ENCODE peak calls at places on chromosomes 5 and 9, in six cellular contexts. One of them, this sample, is unnamed.

GRCh38 chr9:118367383-118367782 is 663.2 kb downstream of the TLR4 start:
- DNase-seq in stomach: no peak
- DNase-seq in NB4: no peak
- DNase-seq in suprapubic skin: no peak
- DNase-seq in tibial nerve: no peak
- DNase-seq in H1: no peak
- DNase-seq in this sample: no peak

GRCh38 chr5:152824316-152824715 is 419.2 kb upstream of the NMUR2 start:
- DNase-seq in stomach: no peak
- DNase-seq in NB4: no peak
- DNase-seq in suprapubic skin: no peak
- DNase-seq in tibial nerve: no peak
- DNase-seq in H1: no peak
- DNase-seq in this sample: no peak

GRCh38 chr9:97773723-97774122 is 76.6 kb upstream of the XPA start:
- DNase-seq in stomach: peak
- DNase-seq in NB4: no peak
- DNase-seq in suprapubic skin: no peak
- DNase-seq in tibial nerve: no peak
- DNase-seq in H1: no peak
- DNase-seq in this sample: peak

GRCh38 chr9:21995652-21996275 is 1.2 kb downstream of the CDKN2B-AS1 start:
- DNase-seq in stomach: peak
- DNase-seq in NB4: no peak
- DNase-seq in suprapubic skin: no peak
- DNase-seq in tibial nerve: no peak
- DNase-seq in H1: peak
- DNase-seq in this sample: no peak

GRCh38 chr9:81390802-81391456 is 298.4 kb downstream of the TLE1 start:
- DNase-seq in stomach: no peak
- DNase-seq in NB4: no peak
- DNase-seq in suprapubic skin: no peak
- DNase-seq in tibial nerve: no peak
- DNase-seq in H1: no peak
- DNase-seq in this sample: no peak

GRCh38 chr9:83307051-83307724 is 231.0 kb downstream of the FRMD3 start:
- DNase-seq in stomach: no peak
- DNase-seq in NB4: no peak
- DNase-seq in suprapubic skin: no peak
- DNase-seq in tibial nerve: no peak
- DNase-seq in H1: no peak
- DNase-seq in this sample: no peak

GRCh38 chr5:63135306-63135705 is 556.7 kb downstream of the LRRC70 start:
- DNase-seq in stomach: no peak
- DNase-seq in NB4: no peak
- DNase-seq in suprapubic skin: no peak
- DNase-seq in tibial nerve: no peak
- DNase-seq in H1: no peak
- DNase-seq in this sample: no peak

GRCh38 chr9:101212661-101213060 is 172.1 kb downstream of the BAAT start:
- DNase-seq in stomach: no peak
- DNase-seq in NB4: no peak
- DNase-seq in suprapubic skin: no peak
- DNase-seq in tibial nerve: no peak
- DNase-seq in H1: no peak
- DNase-seq in this sample: no peak

GRCh38 chr9:37410354-37410861 is 12.1 kb upstream of the GRHPR start:
- DNase-seq in stomach: no peak
- DNase-seq in NB4: no peak
- DNase-seq in suprapubic skin: no peak
- DNase-seq in tibial nerve: no peak
- DNase-seq in H1: no peak
- DNase-seq in this sample: no peak

GRCh38 chr9:88076286-88077070 is 61.8 kb downstream of the SPATA31C2 start:
- DNase-seq in stomach: peak
- DNase-seq in NB4: peak
- DNase-seq in suprapubic skin: peak
- DNase-seq in tibial nerve: peak
- DNase-seq in H1: peak
- DNase-seq in this sample: peak

GRCh38 chr5:137086289-137086838 is 412.8 kb downstream of the SPOCK1 start:
- DNase-seq in stomach: no peak
- DNase-seq in NB4: no peak
- DNase-seq in suprapubic skin: no peak
- DNase-seq in tibial nerve: no peak
- DNase-seq in H1: no peak
- DNase-seq in this sample: no peak

GRCh38 chr9:128494108-128494742 is 10.3 kb upstream of the GLE1 start:
- DNase-seq in stomach: peak
- DNase-seq in NB4: peak
- DNase-seq in suprapubic skin: no peak
- DNase-seq in tibial nerve: peak
- DNase-seq in H1: no peak
- DNase-seq in this sample: no peak

GRCh38 chr5:113181409-113181808 is 204.8 kb downstream of the DCP2 start:
- DNase-seq in stomach: no peak
- DNase-seq in NB4: no peak
- DNase-seq in suprapubic skin: no peak
- DNase-seq in tibial nerve: no peak
- DNase-seq in H1: no peak
- DNase-seq in this sample: no peak

GRCh38 chr5:33530183-33530962 is 89.6 kb downstream of the TARS1 start:
- DNase-seq in stomach: no peak
- DNase-seq in NB4: peak
- DNase-seq in suprapubic skin: no peak
- DNase-seq in tibial nerve: no peak
- DNase-seq in H1: peak
- DNase-seq in this sample: no peak

GRCh38 chr5:166617507-166617906 is 1673.9 kb upstream of the WWC1 start:
- DNase-seq in stomach: no peak
- DNase-seq in NB4: no peak
- DNase-seq in suprapubic skin: no peak
- DNase-seq in tibial nerve: no peak
- DNase-seq in H1: no peak
- DNase-seq in this sample: no peak

GRCh38 chr5:66164044-66164790 is 20.1 kb downstream of the SREK1 start:
- DNase-seq in stomach: no peak
- DNase-seq in NB4: no peak
- DNase-seq in suprapubic skin: no peak
- DNase-seq in tibial nerve: no peak
- DNase-seq in H1: no peak
- DNase-seq in this sample: no peak

GRCh38 chr5:34913072-34913471 is 2.2 kb downstream of the RAD1 start:
- DNase-seq in stomach: no peak
- DNase-seq in NB4: no peak
- DNase-seq in suprapubic skin: no peak
- DNase-seq in tibial nerve: no peak
- DNase-seq in H1: no peak
- DNase-seq in this sample: no peak

GRCh38 chr5:34914671-34915138 is 599 bp downstream of the RAD1 start:
- DNase-seq in stomach: peak
- DNase-seq in NB4: peak
- DNase-seq in suprapubic skin: peak
- DNase-seq in tibial nerve: no peak
- DNase-seq in H1: peak
- DNase-seq in this sample: no peak

GRCh38 chr5:34916518-34916917 is 1.0 kb downstream of the BRIX1 start:
- DNase-seq in stomach: no peak
- DNase-seq in NB4: no peak
- DNase-seq in suprapubic skin: no peak
- DNase-seq in tibial nerve: no peak
- DNase-seq in H1: no peak
- DNase-seq in this sample: no peak

GRCh38 chr5:34915856-34916192 is 313 bp downstream of the BRIX1 start:
- DNase-seq in stomach: no peak
- DNase-seq in NB4: peak
- DNase-seq in suprapubic skin: no peak
- DNase-seq in tibial nerve: no peak
- DNase-seq in H1: no peak
- DNase-seq in this sample: no peak

DNA sequence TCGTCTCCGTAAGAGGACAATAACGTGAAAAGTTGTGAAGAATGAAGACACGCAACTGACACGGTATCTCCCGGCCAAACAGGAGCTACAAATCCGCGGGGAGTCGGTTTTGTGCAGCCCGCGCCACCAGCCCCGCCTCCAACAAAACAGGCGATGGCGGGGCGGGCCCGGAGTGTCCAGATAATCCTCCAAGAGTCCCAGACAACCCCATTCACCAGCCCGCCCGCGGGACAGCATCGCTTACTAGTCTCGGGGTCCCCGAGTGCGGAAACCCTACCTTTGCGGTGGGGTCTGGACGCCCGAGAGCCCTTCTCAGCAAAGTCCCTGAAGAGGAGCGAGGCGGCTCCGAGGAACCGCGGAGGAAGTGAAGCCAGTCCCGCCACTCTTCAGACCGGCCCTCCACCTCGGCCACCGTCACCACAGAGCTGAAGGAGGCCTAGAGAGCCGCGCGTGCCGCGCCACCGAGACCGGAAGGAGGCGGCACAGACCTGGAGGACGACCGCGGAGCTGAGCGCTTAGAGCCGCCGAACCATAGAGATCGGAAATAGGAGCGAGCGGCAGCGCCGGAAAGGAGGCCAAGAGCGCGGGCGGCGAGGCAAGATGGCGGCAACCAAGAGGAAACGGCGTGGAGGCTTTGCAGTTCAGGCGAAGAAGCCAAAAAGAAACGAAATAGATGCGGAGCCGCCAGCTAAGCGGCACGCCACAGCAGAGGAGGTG is at the start of the genes BRIX1 and RAD1:
- DNase-seq in stomach: peak
- DNase-seq in NB4: peak
- DNase-seq in suprapubic skin: peak
- DNase-seq in tibial nerve: peak
- DNase-seq in H1: peak
- DNase-seq in this sample: peak
- TF ChIP-seq POLR2A in stomach: peak
- TF ChIP-seq POLR2A in NB4: peak
- TF ChIP-seq POLR2A in suprapubic skin: no peak
- TF ChIP-seq POLR2A in tibial nerve: no peak
- TF ChIP-seq POLR2A in H1: peak
- TF ChIP-seq POLR2A in this sample: peak

GRCh38 chr5:154714271-154714986 is 40.7 kb upstream of the LARP1 start:
- DNase-seq in stomach: peak
- DNase-seq in NB4: peak
- DNase-seq in suprapubic skin: no peak
- DNase-seq in tibial nerve: no peak
- DNase-seq in H1: no peak
- DNase-seq in this sample: no peak
- TF ChIP-seq POLR2A in stomach: no peak
- TF ChIP-seq POLR2A in NB4: no peak
- TF ChIP-seq POLR2A in suprapubic skin: no peak
- TF ChIP-seq POLR2A in tibial nerve: no peak
- TF ChIP-seq POLR2A in H1: no peak
- TF ChIP-seq POLR2A in this sample: no peak

GRCh38 chr9:36036253-36036779 is 397 bp upstream of the RECK start:
- DNase-seq in stomach: no peak
- DNase-seq in NB4: no peak
- DNase-seq in suprapubic skin: no peak
- DNase-seq in tibial nerve: no peak
- DNase-seq in H1: no peak
- DNase-seq in this sample: no peak

GRCh38 chr9:36037580-36038169 is 962 bp downstream of the RECK start:
- DNase-seq in stomach: no peak
- DNase-seq in NB4: no peak
- DNase-seq in suprapubic skin: no peak
- DNase-seq in tibial nerve: no peak
- DNase-seq in H1: no peak
- DNase-seq in this sample: peak

GRCh38 chr9:36034911-36035490 is 1.7 kb upstream of the RECK start:
- DNase-seq in stomach: no peak
- DNase-seq in NB4: no peak
- DNase-seq in suprapubic skin: no peak
- DNase-seq in tibial nerve: no peak
- DNase-seq in H1: no peak
- DNase-seq in this sample: no peak

GRCh38 chr9:36039121-36039520 is 2.4 kb downstream of the RECK start:
- DNase-seq in stomach: no peak
- DNase-seq in NB4: no peak
- DNase-seq in suprapubic skin: no peak
- DNase-seq in tibial nerve: no peak
- DNase-seq in H1: no peak
- DNase-seq in this sample: no peak

DNA sequence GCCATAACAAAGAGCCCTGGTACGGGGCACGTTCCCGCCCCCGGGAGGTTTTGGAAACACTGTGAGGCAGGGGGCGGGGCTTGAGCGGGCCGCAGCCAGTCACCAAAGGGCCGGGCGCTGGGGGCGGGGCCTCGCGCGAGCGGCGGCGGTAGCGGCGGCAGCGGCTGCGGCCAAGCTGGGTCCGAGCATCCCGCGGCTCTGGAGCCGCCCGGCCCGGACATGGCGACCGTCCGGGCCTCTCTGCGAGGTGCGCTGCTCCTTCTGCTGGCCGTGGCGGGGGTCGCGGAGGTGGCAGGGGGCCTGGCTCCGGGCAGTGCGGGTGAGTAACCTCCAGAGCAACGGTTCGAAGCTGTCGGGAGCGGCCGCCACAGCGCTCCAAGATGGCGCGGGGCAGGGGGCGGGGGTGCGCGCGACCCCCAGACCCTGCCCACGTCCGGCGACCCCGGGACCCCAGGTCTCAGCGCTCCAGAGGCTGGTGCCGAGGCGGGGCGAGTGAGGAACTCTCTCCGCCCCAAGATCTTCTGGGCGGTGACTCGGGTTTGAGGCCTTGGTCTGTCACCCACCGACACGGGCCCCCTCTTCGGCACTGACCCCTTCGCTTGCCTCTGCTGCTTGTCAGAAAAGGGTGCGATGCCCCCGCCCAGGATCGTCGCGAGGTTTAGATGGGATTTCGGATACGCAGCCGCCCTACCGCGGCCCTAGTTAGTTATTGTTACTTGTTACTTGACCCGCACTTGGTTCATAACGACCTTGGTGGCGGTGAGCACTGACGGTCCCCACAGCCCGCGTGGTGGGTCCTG is at the start of gene RECK:
- DNase-seq in stomach: peak
- DNase-seq in NB4: peak
- DNase-seq in suprapubic skin: peak
- DNase-seq in tibial nerve: peak
- DNase-seq in H1: peak
- DNase-seq in this sample: peak
- TF ChIP-seq POLR2A in stomach: no peak
- TF ChIP-seq POLR2A in NB4: peak
- TF ChIP-seq POLR2A in suprapubic skin: peak
- TF ChIP-seq POLR2A in tibial nerve: peak
- TF ChIP-seq POLR2A in H1: peak
- TF ChIP-seq POLR2A in this sample: peak

DNA sequence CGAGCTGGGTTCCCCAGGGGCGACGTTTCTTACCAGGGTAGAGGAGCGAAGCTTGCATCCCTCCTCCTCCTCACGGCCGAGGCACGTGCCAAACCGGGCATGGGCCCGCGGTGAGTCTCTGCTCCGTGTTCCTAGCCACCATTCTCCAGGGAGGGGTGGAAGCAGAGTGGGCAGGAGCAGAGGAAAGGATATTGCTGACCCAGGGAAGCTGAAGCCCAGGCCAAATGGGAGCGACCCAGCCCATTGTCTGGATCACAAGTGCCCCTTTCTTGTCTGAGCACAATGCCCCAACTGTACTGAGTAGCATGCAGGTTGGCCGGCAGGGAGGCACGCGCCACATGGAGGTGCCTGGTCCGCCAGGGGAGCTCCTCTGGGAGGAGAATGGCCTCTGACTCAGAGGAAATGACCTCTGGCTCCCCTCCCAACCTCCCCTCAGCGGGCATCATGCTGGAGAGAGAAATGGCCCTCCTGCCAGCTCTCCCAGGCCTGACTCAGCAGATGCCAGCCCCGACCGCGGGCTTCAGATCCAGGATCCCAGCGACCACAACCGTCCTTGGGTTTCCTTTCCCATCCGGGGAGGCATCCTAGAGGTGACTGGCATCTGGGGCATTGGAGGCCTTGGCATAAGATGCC is 1.1 kb downstream of the PRR7 start:
- DNase-seq in stomach: peak
- DNase-seq in NB4: peak
- DNase-seq in suprapubic skin: no peak
- DNase-seq in tibial nerve: no peak
- DNase-seq in H1: peak
- DNase-seq in this sample: peak
- TF ChIP-seq POLR2A in stomach: no peak
- TF ChIP-seq POLR2A in NB4: no peak
- TF ChIP-seq POLR2A in suprapubic skin: no peak
- TF ChIP-seq POLR2A in tibial nerve: no peak
- TF ChIP-seq POLR2A in H1: peak
- TF ChIP-seq POLR2A in this sample: peak